ENCODE peak calls at places on chromosome 19, in ten cellular contexts. One of them, this sample, is unnamed.

GRCh38 chr19:28234637-28235036 is 978.3 kb downstream of the UQCRFS1 start:
- DNase-seq in HFF-Myc: no peak
- DNase-seq in activated T-cell treated with anti-CD3 and anti-CD28 coated beads for 24 hours: no peak
- DNase-seq in NCI-H1092 treated with DMSO at 0.1 percent for 48 hours: no peak
- DNase-seq in cerebellar nuclear complex: no peak
- DNase-seq in stimulated activated CD4-positive, alpha-beta T cell treated with anti-CD3 and anti-CD28 coated beads, Interleukin-2, amount 100 ng/mL, for 48 hours: no peak
- DNase-seq in activated CD4-positive, alpha-beta memory T cell treated with anti-CD3 and anti-CD28 coated beads, Interleukin-2, amount 10 ng/mL, durations not matched to agents 7 days and 5 days: no peak
- DNase-seq in iris pigment epithelial cell: no peak
- DNase-seq in astrocyte of the cerebellum: peak; percentile 20
- DNase-seq in H9: no peak
- DNase-seq in this sample: no peak

GRCh38 chr19:42285546-42285945 is 16.4 kb upstream of the PRR19 start:
- DNase-seq in iris pigment epithelial cell: no peak
- DNase-seq in activated T-cell treated with anti-CD3 and anti-CD28 coated beads for 24 hours: no peak
- DNase-seq in stimulated activated CD4-positive, alpha-beta T cell treated with anti-CD3 and anti-CD28 coated beads, Interleukin-2, amount 100 ng/mL, for 48 hours: no peak
- DNase-seq in NCI-H1092 treated with DMSO at 0.1 percent for 48 hours: no peak
- DNase-seq in activated CD4-positive, alpha-beta memory T cell treated with anti-CD3 and anti-CD28 coated beads, Interleukin-2, amount 10 ng/mL, durations not matched to agents 7 days and 5 days: no peak
- DNase-seq in cerebellar nuclear complex: no peak
- DNase-seq in astrocyte of the cerebellum: no peak
- DNase-seq in HFF-Myc: no peak
- DNase-seq in H9: peak; percentile 24
- DNase-seq in this sample: no peak

GRCh38 chr19:51071006-51071405 is 6.1 kb upstream of the KLK13 start:
- DNase-seq in activated T-cell treated with anti-CD3 and anti-CD28 coated beads for 24 hours: no peak
- DNase-seq in astrocyte of the cerebellum: no peak
- DNase-seq in activated CD4-positive, alpha-beta memory T cell treated with anti-CD3 and anti-CD28 coated beads, Interleukin-2, amount 10 ng/mL, durations not matched to agents 7 days and 5 days: no peak
- DNase-seq in iris pigment epithelial cell: no peak
- DNase-seq in stimulated activated CD4-positive, alpha-beta T cell treated with anti-CD3 and anti-CD28 coated beads, Interleukin-2, amount 100 ng/mL, for 48 hours: no peak
- DNase-seq in H9: no peak
- DNase-seq in HFF-Myc: no peak
- DNase-seq in cerebellar nuclear complex: no peak
- DNase-seq in NCI-H1092 treated with DMSO at 0.1 percent for 48 hours: peak; percentile 10
- DNase-seq in this sample: no peak

GRCh38 chr19:10424011-10424637 is 3.8 kb downstream of the PDE4A start:
- DNase-seq in HFF-Myc: no peak
- DNase-seq in H9: peak; percentile 89
- DNase-seq in stimulated activated CD4-positive, alpha-beta T cell treated with anti-CD3 and anti-CD28 coated beads, Interleukin-2, amount 100 ng/mL, for 48 hours: peak; percentile 78
- DNase-seq in iris pigment epithelial cell: peak; percentile 58
- DNase-seq in activated CD4-positive, alpha-beta memory T cell treated with anti-CD3 and anti-CD28 coated beads, Interleukin-2, amount 10 ng/mL, durations not matched to agents 7 days and 5 days: peak; percentile 73
- DNase-seq in NCI-H1092 treated with DMSO at 0.1 percent for 48 hours: peak; percentile 36
- DNase-seq in activated T-cell treated with anti-CD3 and anti-CD28 coated beads for 24 hours: peak; percentile 51
- DNase-seq in astrocyte of the cerebellum: no peak
- DNase-seq in cerebellar nuclear complex: no peak
- DNase-seq in this sample: no peak

GRCh38 chr19:43474986-43475705 is 9.7 kb upstream of the LYPD3 start:
- DNase-seq in stimulated activated CD4-positive, alpha-beta T cell treated with anti-CD3 and anti-CD28 coated beads, Interleukin-2, amount 100 ng/mL, for 48 hours: peak; percentile 91
- DNase-seq in astrocyte of the cerebellum: peak; percentile 65
- DNase-seq in activated T-cell treated with anti-CD3 and anti-CD28 coated beads for 24 hours: peak; percentile 93
- DNase-seq in HFF-Myc: peak; percentile 73
- DNase-seq in activated CD4-positive, alpha-beta memory T cell treated with anti-CD3 and anti-CD28 coated beads, Interleukin-2, amount 10 ng/mL, durations not matched to agents 7 days and 5 days: peak; percentile 91
- DNase-seq in cerebellar nuclear complex: no peak
- DNase-seq in iris pigment epithelial cell: peak; percentile 94
- DNase-seq in NCI-H1092 treated with DMSO at 0.1 percent for 48 hours: peak; percentile 69
- DNase-seq in H9: peak; percentile 95
- DNase-seq in this sample: peak; percentile 88

GRCh38 chr19:41860419-41861097 is 503 bp downstream of the RPS19 start:
- DNase-seq in NCI-H1092 treated with DMSO at 0.1 percent for 48 hours: no peak
- DNase-seq in activated T-cell treated with anti-CD3 and anti-CD28 coated beads for 24 hours: no peak
- DNase-seq in astrocyte of the cerebellum: no peak
- DNase-seq in stimulated activated CD4-positive, alpha-beta T cell treated with anti-CD3 and anti-CD28 coated beads, Interleukin-2, amount 100 ng/mL, for 48 hours: no peak
- DNase-seq in HFF-Myc: no peak
- DNase-seq in iris pigment epithelial cell: no peak
- DNase-seq in activated CD4-positive, alpha-beta memory T cell treated with anti-CD3 and anti-CD28 coated beads, Interleukin-2, amount 10 ng/mL, durations not matched to agents 7 days and 5 days: peak; percentile 38
- DNase-seq in cerebellar nuclear complex: no peak
- DNase-seq in H9: no peak
- DNase-seq in this sample: no peak

GRCh38 chr19:866769-867300 is 7.4 kb downstream of the CFD start:
- DNase-seq in stimulated activated CD4-positive, alpha-beta T cell treated with anti-CD3 and anti-CD28 coated beads, Interleukin-2, amount 100 ng/mL, for 48 hours: no peak
- DNase-seq in activated T-cell treated with anti-CD3 and anti-CD28 coated beads for 24 hours: no peak
- DNase-seq in NCI-H1092 treated with DMSO at 0.1 percent for 48 hours: no peak
- DNase-seq in HFF-Myc: no peak
- DNase-seq in cerebellar nuclear complex: no peak
- DNase-seq in iris pigment epithelial cell: no peak
- DNase-seq in astrocyte of the cerebellum: no peak
- DNase-seq in H9: no peak
- DNase-seq in activated CD4-positive, alpha-beta memory T cell treated with anti-CD3 and anti-CD28 coated beads, Interleukin-2, amount 10 ng/mL, durations not matched to agents 7 days and 5 days: no peak
- DNase-seq in this sample: no peak

GRCh38 chr19:719081-719512 is 10.4 kb downstream of the PALM start:
- DNase-seq in astrocyte of the cerebellum: no peak
- DNase-seq in HFF-Myc: no peak
- DNase-seq in activated CD4-positive, alpha-beta memory T cell treated with anti-CD3 and anti-CD28 coated beads, Interleukin-2, amount 10 ng/mL, durations not matched to agents 7 days and 5 days: no peak
- DNase-seq in iris pigment epithelial cell: peak; percentile 23
- DNase-seq in cerebellar nuclear complex: no peak
- DNase-seq in activated T-cell treated with anti-CD3 and anti-CD28 coated beads for 24 hours: no peak
- DNase-seq in H9: no peak
- DNase-seq in stimulated activated CD4-positive, alpha-beta T cell treated with anti-CD3 and anti-CD28 coated beads, Interleukin-2, amount 100 ng/mL, for 48 hours: no peak
- DNase-seq in NCI-H1092 treated with DMSO at 0.1 percent for 48 hours: no peak
- DNase-seq in this sample: peak; percentile 66

GRCh38 chr19:44841255-44841654 is 4.8 kb upstream of the NECTIN2 start:
- DNase-seq in activated T-cell treated with anti-CD3 and anti-CD28 coated beads for 24 hours: no peak
- DNase-seq in stimulated activated CD4-positive, alpha-beta T cell treated with anti-CD3 and anti-CD28 coated beads, Interleukin-2, amount 100 ng/mL, for 48 hours: no peak
- DNase-seq in activated CD4-positive, alpha-beta memory T cell treated with anti-CD3 and anti-CD28 coated beads, Interleukin-2, amount 10 ng/mL, durations not matched to agents 7 days and 5 days: no peak
- DNase-seq in cerebellar nuclear complex: no peak
- DNase-seq in iris pigment epithelial cell: no peak
- DNase-seq in astrocyte of the cerebellum: no peak
- DNase-seq in NCI-H1092 treated with DMSO at 0.1 percent for 48 hours: no peak
- DNase-seq in H9: no peak
- DNase-seq in HFF-Myc: no peak
- DNase-seq in this sample: no peak

GRCh38 chr19:50358483-50359431 is 6.7 kb downstream of the NAPSA start:
- DNase-seq in activated T-cell treated with anti-CD3 and anti-CD28 coated beads for 24 hours: peak; percentile 69
- DNase-seq in H9: no peak
- DNase-seq in activated CD4-positive, alpha-beta memory T cell treated with anti-CD3 and anti-CD28 coated beads, Interleukin-2, amount 10 ng/mL, durations not matched to agents 7 days and 5 days: peak; percentile 82
- DNase-seq in HFF-Myc: no peak
- DNase-seq in cerebellar nuclear complex: no peak
- DNase-seq in iris pigment epithelial cell: no peak
- DNase-seq in stimulated activated CD4-positive, alpha-beta T cell treated with anti-CD3 and anti-CD28 coated beads, Interleukin-2, amount 100 ng/mL, for 48 hours: peak; percentile 59
- DNase-seq in NCI-H1092 treated with DMSO at 0.1 percent for 48 hours: peak; percentile 48
- DNase-seq in astrocyte of the cerebellum: no peak
- DNase-seq in this sample: peak; percentile 50

GRCh38 chr19:35135389-35135909 is 590 bp upstream of the LGI4 start:
- DNase-seq in astrocyte of the cerebellum: peak; percentile 22
- DNase-seq in HFF-Myc: no peak
- DNase-seq in H9: peak; percentile 84
- DNase-seq in activated T-cell treated with anti-CD3 and anti-CD28 coated beads for 24 hours: peak; percentile 48
- DNase-seq in NCI-H1092 treated with DMSO at 0.1 percent for 48 hours: no peak
- DNase-seq in iris pigment epithelial cell: peak; percentile 54
- DNase-seq in activated CD4-positive, alpha-beta memory T cell treated with anti-CD3 and anti-CD28 coated beads, Interleukin-2, amount 10 ng/mL, durations not matched to agents 7 days and 5 days: peak; percentile 72
- DNase-seq in stimulated activated CD4-positive, alpha-beta T cell treated with anti-CD3 and anti-CD28 coated beads, Interleukin-2, amount 100 ng/mL, for 48 hours: peak; percentile 65
- DNase-seq in cerebellar nuclear complex: no peak
- DNase-seq in this sample: peak; percentile 84

GRCh38 chr19:10431943-10432735 is 11.8 kb downstream of the PDE4A start:
- DNase-seq in activated T-cell treated with anti-CD3 and anti-CD28 coated beads for 24 hours: peak; percentile 41
- DNase-seq in astrocyte of the cerebellum: no peak
- DNase-seq in HFF-Myc: no peak
- DNase-seq in stimulated activated CD4-positive, alpha-beta T cell treated with anti-CD3 and anti-CD28 coated beads, Interleukin-2, amount 100 ng/mL, for 48 hours: no peak
- DNase-seq in NCI-H1092 treated with DMSO at 0.1 percent for 48 hours: no peak
- DNase-seq in iris pigment epithelial cell: peak; percentile 53
- DNase-seq in H9: peak; percentile 69
- DNase-seq in cerebellar nuclear complex: no peak
- DNase-seq in activated CD4-positive, alpha-beta memory T cell treated with anti-CD3 and anti-CD28 coated beads, Interleukin-2, amount 10 ng/mL, durations not matched to agents 7 days and 5 days: peak; percentile 69
- DNase-seq in this sample: no peak

GRCh38 chr19:41808663-41809566 is 12.5 kb downstream of the CEACAM3 start:
- DNase-seq in NCI-H1092 treated with DMSO at 0.1 percent for 48 hours: no peak
- DNase-seq in astrocyte of the cerebellum: no peak
- DNase-seq in activated CD4-positive, alpha-beta memory T cell treated with anti-CD3 and anti-CD28 coated beads, Interleukin-2, amount 10 ng/mL, durations not matched to agents 7 days and 5 days: no peak
- DNase-seq in stimulated activated CD4-positive, alpha-beta T cell treated with anti-CD3 and anti-CD28 coated beads, Interleukin-2, amount 100 ng/mL, for 48 hours: no peak
- DNase-seq in cerebellar nuclear complex: no peak
- DNase-seq in HFF-Myc: no peak
- DNase-seq in iris pigment epithelial cell: no peak
- DNase-seq in H9: no peak
- DNase-seq in activated T-cell treated with anti-CD3 and anti-CD28 coated beads for 24 hours: no peak
- DNase-seq in this sample: no peak

GRCh38 chr19:1183543-1184172 is 9.6 kb upstream of the SBNO2 start:
- DNase-seq in activated CD4-positive, alpha-beta memory T cell treated with anti-CD3 and anti-CD28 coated beads, Interleukin-2, amount 10 ng/mL, durations not matched to agents 7 days and 5 days: no peak
- DNase-seq in cerebellar nuclear complex: no peak
- DNase-seq in astrocyte of the cerebellum: no peak
- DNase-seq in stimulated activated CD4-positive, alpha-beta T cell treated with anti-CD3 and anti-CD28 coated beads, Interleukin-2, amount 100 ng/mL, for 48 hours: no peak
- DNase-seq in iris pigment epithelial cell: peak; percentile 46
- DNase-seq in activated T-cell treated with anti-CD3 and anti-CD28 coated beads for 24 hours: no peak
- DNase-seq in NCI-H1092 treated with DMSO at 0.1 percent for 48 hours: no peak
- DNase-seq in HFF-Myc: no peak
- DNase-seq in H9: peak; percentile 70
- DNase-seq in this sample: no peak

GRCh38 chr19:3161453-3161852 is 17.1 kb upstream of the S1PR4 start:
- DNase-seq in HFF-Myc: no peak
- DNase-seq in stimulated activated CD4-positive, alpha-beta T cell treated with anti-CD3 and anti-CD28 coated beads, Interleukin-2, amount 100 ng/mL, for 48 hours: no peak
- DNase-seq in cerebellar nuclear complex: no peak
- DNase-seq in activated T-cell treated with anti-CD3 and anti-CD28 coated beads for 24 hours: no peak
- DNase-seq in NCI-H1092 treated with DMSO at 0.1 percent for 48 hours: no peak
- DNase-seq in H9: no peak
- DNase-seq in activated CD4-positive, alpha-beta memory T cell treated with anti-CD3 and anti-CD28 coated beads, Interleukin-2, amount 10 ng/mL, durations not matched to agents 7 days and 5 days: no peak
- DNase-seq in iris pigment epithelial cell: peak; percentile 40
- DNase-seq in astrocyte of the cerebellum: no peak
- DNase-seq in this sample: no peak

GRCh38 chr19:28988066-28988465 is 224.9 kb downstream of the UQCRFS1 start:
- DNase-seq in activated CD4-positive, alpha-beta memory T cell treated with anti-CD3 and anti-CD28 coated beads, Interleukin-2, amount 10 ng/mL, durations not matched to agents 7 days and 5 days: no peak
- DNase-seq in stimulated activated CD4-positive, alpha-beta T cell treated with anti-CD3 and anti-CD28 coated beads, Interleukin-2, amount 100 ng/mL, for 48 hours: no peak
- DNase-seq in HFF-Myc: no peak
- DNase-seq in activated T-cell treated with anti-CD3 and anti-CD28 coated beads for 24 hours: no peak
- DNase-seq in NCI-H1092 treated with DMSO at 0.1 percent for 48 hours: no peak
- DNase-seq in astrocyte of the cerebellum: no peak
- DNase-seq in H9: no peak
- DNase-seq in cerebellar nuclear complex: no peak
- DNase-seq in iris pigment epithelial cell: no peak
- DNase-seq in this sample: no peak

GRCh38 chr19:8846819-8847218 is 14.6 kb downstream of the MBD3L1 start:
- DNase-seq in activated CD4-positive, alpha-beta memory T cell treated with anti-CD3 and anti-CD28 coated beads, Interleukin-2, amount 10 ng/mL, durations not matched to agents 7 days and 5 days: no peak
- DNase-seq in stimulated activated CD4-positive, alpha-beta T cell treated with anti-CD3 and anti-CD28 coated beads, Interleukin-2, amount 100 ng/mL, for 48 hours: no peak
- DNase-seq in iris pigment epithelial cell: no peak
- DNase-seq in NCI-H1092 treated with DMSO at 0.1 percent for 48 hours: no peak
- DNase-seq in activated T-cell treated with anti-CD3 and anti-CD28 coated beads for 24 hours: no peak
- DNase-seq in astrocyte of the cerebellum: no peak
- DNase-seq in cerebellar nuclear complex: no peak
- DNase-seq in H9: no peak
- DNase-seq in HFF-Myc: no peak
- DNase-seq in this sample: no peak

GRCh38 chr19:35620001-35620400 is 7.5 kb downstream of the HAUS5 start:
- DNase-seq in activated T-cell treated with anti-CD3 and anti-CD28 coated beads for 24 hours: no peak
- DNase-seq in cerebellar nuclear complex: no peak
- DNase-seq in astrocyte of the cerebellum: no peak
- DNase-seq in stimulated activated CD4-positive, alpha-beta T cell treated with anti-CD3 and anti-CD28 coated beads, Interleukin-2, amount 100 ng/mL, for 48 hours: no peak
- DNase-seq in NCI-H1092 treated with DMSO at 0.1 percent for 48 hours: no peak
- DNase-seq in HFF-Myc: no peak
- DNase-seq in H9: no peak
- DNase-seq in iris pigment epithelial cell: no peak
- DNase-seq in activated CD4-positive, alpha-beta memory T cell treated with anti-CD3 and anti-CD28 coated beads, Interleukin-2, amount 10 ng/mL, durations not matched to agents 7 days and 5 days: no peak
- DNase-seq in this sample: no peak

GRCh38 chr19:11014403-11014911 is 53.6 kb downstream of the SMARCA4 start:
- DNase-seq in activated T-cell treated with anti-CD3 and anti-CD28 coated beads for 24 hours: no peak
- DNase-seq in iris pigment epithelial cell: no peak
- DNase-seq in NCI-H1092 treated with DMSO at 0.1 percent for 48 hours: no peak
- DNase-seq in astrocyte of the cerebellum: no peak
- DNase-seq in stimulated activated CD4-positive, alpha-beta T cell treated with anti-CD3 and anti-CD28 coated beads, Interleukin-2, amount 100 ng/mL, for 48 hours: no peak
- DNase-seq in H9: peak; percentile 47
- DNase-seq in HFF-Myc: no peak
- DNase-seq in activated CD4-positive, alpha-beta memory T cell treated with anti-CD3 and anti-CD28 coated beads, Interleukin-2, amount 10 ng/mL, durations not matched to agents 7 days and 5 days: no peak
- DNase-seq in cerebellar nuclear complex: no peak
- DNase-seq in this sample: no peak

GRCh38 chr19:19366691-19367396 is 38.6 kb upstream of the GATAD2A start:
- DNase-seq in iris pigment epithelial cell: peak; percentile 70
- DNase-seq in activated T-cell treated with anti-CD3 and anti-CD28 coated beads for 24 hours: peak; percentile 59
- DNase-seq in HFF-Myc: no peak
- DNase-seq in H9: peak; percentile 94
- DNase-seq in NCI-H1092 treated with DMSO at 0.1 percent for 48 hours: peak; percentile 18
- DNase-seq in stimulated activated CD4-positive, alpha-beta T cell treated with anti-CD3 and anti-CD28 coated beads, Interleukin-2, amount 100 ng/mL, for 48 hours: peak; percentile 65
- DNase-seq in activated CD4-positive, alpha-beta memory T cell treated with anti-CD3 and anti-CD28 coated beads, Interleukin-2, amount 10 ng/mL, durations not matched to agents 7 days and 5 days: peak; percentile 81
- DNase-seq in astrocyte of the cerebellum: peak; percentile 19
- DNase-seq in cerebellar nuclear complex: no peak
- DNase-seq in this sample: no peak

This sample was measured in globus pallidus.